ENCODE peak calls at places on chromosome X, in four cellular contexts. One of them, this sample, is unnamed.

GRCh38 chrX:109841869-109842579 is 109.0 kb upstream of the ACSL4 start:
- DNase-seq in AG09319: no peak
- DNase-seq in HCT116: no peak
- DNase-seq in stomach: no peak
- DNase-seq in this sample: no peak

GRCh38 chrX:9291666-9292065 is 173.2 kb upstream of the TBL1X start:
- DNase-seq in AG09319: no peak
- DNase-seq in HCT116: no peak
- DNase-seq in stomach: no peak
- DNase-seq in this sample: peak

GRCh38 chrX:41692162-41692749 is 3.5 kb downstream of the GPR34 start:
- DNase-seq in HCT116: no peak
- DNase-seq in AG09319: no peak
- DNase-seq in stomach: no peak
- DNase-seq in this sample: no peak

GRCh38 chrX:119605398-119605738 is 856 bp downstream of the NKRF start:
- DNase-seq in AG09319: no peak
- DNase-seq in stomach: no peak
- DNase-seq in HCT116: no peak
- DNase-seq in this sample: no peak

GRCh38 chrX:56113785-56114436 is 118.2 kb upstream of the KLF8 start:
- DNase-seq in AG09319: no peak
- DNase-seq in HCT116: no peak
- DNase-seq in stomach: no peak
- DNase-seq in this sample: no peak

GRCh38 chrX:19672211-19672814 is 157.0 kb upstream of the MAP3K15 start:
- DNase-seq in AG09319: no peak
- DNase-seq in stomach: no peak
- DNase-seq in HCT116: no peak
- DNase-seq in this sample: no peak

GRCh38 chrX:29315931-29316330 is 728.7 kb downstream of the IL1RAPL1 start:
- DNase-seq in stomach: no peak
- DNase-seq in AG09319: no peak
- DNase-seq in HCT116: no peak
- DNase-seq in this sample: peak

GRCh38 chrX:48904626-48905025 is 6.8 kb downstream of the SLC35A2 start:
- DNase-seq in stomach: no peak
- DNase-seq in HCT116: no peak
- DNase-seq in AG09319: no peak
- DNase-seq in this sample: no peak

GRCh38 chrX:46140272-46140671 is 404.9 kb downstream of the ZNF674 start:
- DNase-seq in HCT116: no peak
- DNase-seq in AG09319: no peak
- DNase-seq in stomach: no peak
- DNase-seq in this sample: no peak

GRCh38 chrX:150575415-150575814 is 7.0 kb downstream of the MTM1 start:
- DNase-seq in stomach: no peak
- DNase-seq in AG09319: no peak
- DNase-seq in HCT116: peak
- DNase-seq in this sample: no peak

GRCh38 chrX:1492421-1493012 is 39.8 kb upstream of the ASMTL start:
- DNase-seq in AG09319: no peak
- DNase-seq in stomach: no peak
- DNase-seq in HCT116: no peak
- DNase-seq in this sample: no peak

GRCh38 chrX:136783159-136783558 is 2.4 kb upstream of the ARHGEF6 start:
- DNase-seq in HCT116: no peak
- DNase-seq in AG09319: no peak
- DNase-seq in stomach: no peak
- DNase-seq in this sample: no peak
- TF ChIP-seq CTCF in HCT116: no peak
- TF ChIP-seq CTCF in AG09319: no peak
- TF ChIP-seq CTCF in stomach: no peak
- TF ChIP-seq CTCF in this sample: no peak

DNA sequence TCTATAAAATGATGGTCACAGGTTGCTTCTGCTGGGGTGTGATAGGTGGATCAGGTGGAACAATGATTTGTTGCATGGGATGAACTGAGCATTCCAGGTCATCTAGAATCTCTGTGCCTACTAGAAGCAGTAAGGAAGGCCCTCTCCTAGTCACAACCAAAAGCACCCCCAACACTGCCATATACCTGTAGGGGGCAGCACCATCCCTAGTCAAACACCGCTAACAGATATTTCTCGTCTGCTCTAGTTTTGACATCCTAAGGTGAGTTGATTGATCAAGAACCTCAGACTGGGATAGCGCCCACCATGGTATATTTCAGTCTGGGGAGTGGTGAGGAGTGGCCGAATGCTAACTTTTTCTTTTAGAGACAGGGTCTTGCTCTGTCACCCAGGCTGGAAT is 160.2 kb downstream of the NHS start:
- DNase-seq in stomach: peak
- DNase-seq in HCT116: peak
- DNase-seq in AG09319: no peak
- DNase-seq in this sample: peak
- TF ChIP-seq CTCF in stomach: no peak
- TF ChIP-seq CTCF in HCT116: peak
- TF ChIP-seq CTCF in AG09319: peak
- TF ChIP-seq CTCF in this sample: peak

DNA sequence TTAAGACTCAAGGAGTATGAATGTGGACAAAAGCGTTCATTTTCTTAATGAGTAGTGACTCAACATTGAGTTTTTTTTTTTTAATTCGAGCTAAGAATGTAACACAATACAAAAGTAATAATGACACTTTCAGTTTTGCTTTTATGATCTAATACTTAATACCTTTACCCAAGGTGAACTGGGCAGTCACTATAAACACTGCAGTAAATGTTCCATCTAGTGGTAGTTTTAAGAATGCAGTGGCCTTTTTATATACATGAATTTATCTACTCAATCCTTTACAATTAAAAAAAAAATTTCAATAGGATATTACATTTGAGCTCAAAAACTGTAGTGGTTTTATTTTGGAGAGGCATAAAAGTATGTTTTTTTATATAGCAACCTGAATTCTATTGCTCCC is 33.9 kb downstream of the PDK3 start:
- DNase-seq in AG09319: no peak
- DNase-seq in stomach: no peak
- DNase-seq in HCT116: no peak
- DNase-seq in this sample: no peak
- TF ChIP-seq CTCF in AG09319: peak
- TF ChIP-seq CTCF in stomach: no peak
- TF ChIP-seq CTCF in HCT116: peak
- TF ChIP-seq CTCF in this sample: peak

GRCh38 chrX:153723351-153724251 is 586 bp downstream of the BCAP31 start:
- DNase-seq in HCT116: no peak
- DNase-seq in AG09319: no peak
- DNase-seq in stomach: peak
- DNase-seq in this sample: no peak
- TF ChIP-seq CTCF in HCT116: peak
- TF ChIP-seq CTCF in AG09319: peak
- TF ChIP-seq CTCF in stomach: no peak
- TF ChIP-seq CTCF in this sample: no peak

This sample was measured in neural crest cell.